ENCODE peak calls at places on chromosomes 2 and 18, in ten cellular contexts. C is transverse colon, A is HCT116, N is PC-9, V is IMR-90, X is mucosa of descending colon, I is fibroblast of lung, L is GM23338, M is heart right ventricle, O is upper lobe of left lung. U is an unnamed sample. For H3K4me1, the result is how much of the 10 kb centered on the place peaks cover.

GRCh38 chr2:145018502-145018901 is 498.6 kb upstream of the ZEB2 start:
- DNase-seq in C (no peak), A (no peak), N (no peak), V (no peak), X (no peak), I (no peak), L (no peak), M (no peak), O (no peak), U (no peak)

GRCh38 chr2:3611136-3611535 is 16.2 kb downstream of the COLEC11 start:
- DNase-seq in C (no peak), A (no peak), N (no peak), V (no peak), X (peak), I (no peak), L (no peak), M (no peak), O (no peak), U (no peak)

GRCh38 chr18:76805221-76805620 is 17.1 kb upstream of the ZNF236 start:
- DNase-seq in C (no peak), A (no peak), N (no peak), V (peak), X (no peak), I (no peak), L (no peak), M (no peak), O (no peak), U (no peak)

GRCh38 chr2:52613064-52613463 is 1154.5 kb upstream of the CHAC2 start:
- DNase-seq in C (no peak), A (no peak), N (no peak), V (no peak), X (no peak), I (peak), L (peak), M (no peak), O (no peak), U (no peak)

GRCh38 chr2:242027676-242028450 is 158.3 kb downstream of the RTP5 start:
- DNase-seq in C (no peak), A (no peak), N (no peak), V (no peak), X (no peak), I (no peak), L (no peak), M (no peak), O (peak), U (no peak)

GRCh38 chr2:184030978-184031377 is 567.4 kb upstream of the ZNF804A start:
- DNase-seq in C (no peak), A (no peak), N (no peak), V (no peak), X (no peak), I (no peak), L (no peak), M (no peak), O (no peak), U (no peak)

GRCh38 chr18:46712406-46712805 is 44.4 kb downstream of the ST8SIA5 start:
- DNase-seq in C (no peak), A (no peak), N (no peak), V (peak), X (no peak), I (peak), L (no peak), M (peak), O (no peak), U (no peak)

GRCh38 chr2:9844036-9844483 is 786 bp downstream of the TAF1B start:
- DNase-seq in C (no peak), A (no peak), N (no peak), V (peak), X (no peak), I (peak), L (peak), M (no peak), O (no peak), U (no peak)

GRCh38 chr2:137192366-137193315 is 427.3 kb downstream of the THSD7B start:
- DNase-seq in C (no peak), A (no peak), N (no peak), V (no peak), X (no peak), I (peak), L (no peak), M (no peak), O (peak), U (no peak)

GRCh38 chr2:60540054-60540453 is 13.4 kb downstream of the BCL11A start:
- DNase-seq in C (no peak), A (no peak), N (no peak), V (no peak), X (no peak), I (no peak), L (no peak), M (no peak), O (no peak), U (no peak)

GRCh38 chr2:86157009-86157556 is 38.2 kb downstream of the IMMT start:
- DNase-seq in C (no peak), A (no peak), N (no peak), V (no peak), X (no peak), I (no peak), L (no peak), M (no peak), O (no peak), U (no peak)

GRCh38 chr2:47043891-47044239 is 111.2 kb downstream of the STPG4 start:
- DNase-seq in C (no peak), A (no peak), N (no peak), V (no peak), X (no peak), I (no peak), L (no peak), M (no peak), O (no peak), U (no peak)

GRCh38 chr2:47040662-47041061 is 114.4 kb downstream of the STPG4 start:
- DNase-seq in C (no peak), A (no peak), N (no peak), V (no peak), X (no peak), I (no peak), L (no peak), M (no peak), O (no peak), U (no peak)

GRCh38 chr2:47041891-47042684 is 113.0 kb downstream of the STPG4 start:
- DNase-seq in C (no peak), A (no peak), N (no peak), V (no peak), X (no peak), I (no peak), L (peak), M (no peak), O (no peak), U (no peak)

GRCh38 chr2:47041065-47041464 is 114.0 kb downstream of the STPG4 start:
- DNase-seq in C (no peak), A (no peak), N (no peak), V (no peak), X (no peak), I (no peak), L (no peak), M (peak), O (no peak), U (no peak)

DNA sequence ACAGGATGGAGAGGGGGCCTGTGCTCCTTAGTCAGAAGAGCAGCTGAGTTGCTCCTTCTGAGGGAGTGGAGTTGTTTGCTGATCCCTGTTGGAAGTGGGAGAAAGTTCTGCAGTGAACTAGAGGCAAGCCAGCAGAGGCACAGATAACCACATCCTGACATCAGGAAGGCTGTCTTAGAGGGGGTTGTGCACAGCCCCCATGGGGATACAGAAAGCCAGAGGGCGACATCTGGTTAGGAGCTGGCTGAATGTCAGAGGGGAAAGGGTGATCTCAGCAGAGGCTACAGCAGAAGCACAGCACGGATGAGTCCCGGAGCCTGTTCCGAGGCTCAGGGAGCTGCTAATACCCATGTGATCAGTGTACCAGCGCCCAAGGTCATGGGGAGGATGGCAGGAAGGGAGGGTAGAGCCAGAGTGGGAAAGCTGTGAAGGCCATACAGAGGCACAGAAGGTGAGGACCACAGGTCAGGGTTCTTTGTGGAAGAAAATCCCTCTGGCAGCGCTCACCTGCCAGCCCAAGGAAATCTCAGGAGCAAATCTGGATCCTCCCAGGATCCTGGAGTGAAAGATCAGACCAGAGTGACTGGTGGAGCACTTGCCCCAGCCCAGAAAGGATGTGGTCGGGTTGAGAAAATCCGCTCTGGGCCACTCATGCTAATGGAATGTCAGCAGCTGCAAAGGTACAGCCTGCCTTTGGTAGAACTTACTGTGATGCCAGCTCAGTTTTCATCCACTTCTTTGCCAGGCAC is 111.8 kb downstream of the STPG4 start:
- DNase-seq in C (peak), A (peak), N (peak), V (peak), X (no peak), I (peak), L (peak), M (peak), O (no peak), U (no peak)
- TF ChIP-seq CTCF in C (no peak), A (no peak), N (peak), V (no peak), X (no peak), I (no peak), L (no peak), M (peak), O (no peak), U (no peak)

GRCh38 chr2:191189112-191189635 is 38.4 kb upstream of the STAT4 start:
- DNase-seq in C (no peak), A (no peak), N (no peak), V (no peak), X (no peak), I (no peak), L (no peak), M (no peak), O (no peak), U (no peak)

GRCh38 chr2:191188550-191189093 is 37.8 kb upstream of the STAT4 start:
- DNase-seq in C (no peak), A (no peak), N (no peak), V (no peak), X (no peak), I (no peak), L (no peak), M (no peak), O (no peak), U (no peak)

GRCh38 chr2:191190439-191190838 is 39.6 kb upstream of the STAT4 start:
- DNase-seq in C (no peak), A (no peak), N (no peak), V (no peak), X (no peak), I (no peak), L (no peak), M (no peak), O (peak), U (no peak)

GRCh38 chr2:191187105-191187829 is 36.5 kb upstream of the STAT4 start:
- DNase-seq in C (no peak), A (no peak), N (no peak), V (no peak), X (no peak), I (no peak), L (no peak), M (no peak), O (no peak), U (no peak)

DNA sequence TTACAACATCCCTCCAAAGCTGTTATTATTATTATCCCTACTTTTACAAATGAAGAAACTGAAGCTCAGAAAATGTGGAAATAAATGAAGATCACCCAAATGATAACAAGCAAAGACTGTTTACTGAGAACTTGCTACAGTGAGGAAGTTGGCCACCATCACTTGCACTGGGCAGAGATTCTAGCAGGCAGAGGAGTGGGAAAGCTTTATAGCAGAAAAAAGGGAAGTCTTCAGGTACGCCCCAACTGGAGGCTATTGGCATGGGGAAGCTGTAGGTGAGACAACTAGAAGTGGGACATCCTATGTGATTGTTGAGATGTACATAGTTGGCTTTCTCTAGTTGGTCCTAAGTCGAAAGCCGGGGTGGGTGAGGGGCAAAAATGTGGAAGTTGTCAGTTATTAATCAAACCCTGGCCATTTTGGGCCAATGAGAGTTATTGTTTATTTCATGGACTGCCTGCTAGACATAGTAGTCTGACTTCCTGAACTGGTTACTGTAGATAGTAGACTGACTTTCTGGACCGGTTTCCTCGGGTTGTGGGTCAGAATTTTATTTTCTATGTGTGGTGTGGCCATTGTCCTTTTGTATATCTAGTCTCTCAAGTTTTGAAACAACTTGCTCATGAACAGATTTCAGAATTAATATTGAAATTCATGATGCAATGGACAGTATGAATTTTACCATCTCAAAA is 40.2 kb upstream of the STAT4 start:
- DNase-seq in C (no peak), A (no peak), N (no peak), V (no peak), X (no peak), I (no peak), L (no peak), M (no peak), O (no peak), U (no peak)
- H3K4me1 ChIP-seq in C (under half), A (under half), N (under half), V (under half), X (under half), I (under half), L (under half), M (under half), O (under half), U (under half)

GRCh38 chr2:166764216-166764615 is 124.1 kb upstream of the XIRP2 start:
- DNase-seq in C (no peak), A (no peak), N (no peak), V (no peak), X (no peak), I (no peak), L (peak), M (no peak), O (no peak), U (no peak)
- H3K4me3 ChIP-seq in C (no peak), A (no peak), N (no peak), V (no peak), X (no peak), I (no peak), L (no peak), M (no peak), O (no peak), U (no peak)

DNA sequence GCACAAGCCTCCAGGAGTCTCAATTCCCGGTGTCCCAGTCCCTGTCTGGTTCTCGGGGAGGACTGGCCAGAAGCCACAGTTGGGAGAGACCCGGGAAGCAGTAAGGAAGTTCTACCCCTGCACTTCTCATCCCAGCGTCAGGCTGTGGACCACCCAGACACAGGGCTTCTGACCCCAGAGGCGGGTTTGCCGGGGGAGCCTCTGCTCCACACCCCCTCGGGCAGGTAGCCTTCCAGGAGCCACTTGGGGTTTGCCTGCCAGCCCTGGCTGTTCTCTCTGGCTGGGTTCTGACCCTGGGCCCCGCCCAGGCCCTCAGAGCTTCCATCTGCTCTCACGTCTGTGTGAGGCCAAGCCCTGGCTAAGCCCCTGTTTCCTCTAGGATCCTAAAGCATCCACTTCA is 94.4 kb upstream of the GPC1 start:
- DNase-seq in C (no peak), A (no peak), N (no peak), V (no peak), X (peak), I (no peak), L (no peak), M (no peak), O (no peak), U (no peak)
- TF ChIP-seq CTCF in C (no peak), A (no peak), N (no peak), V (no peak), X (no peak), I (no peak), L (no peak), M (no peak), O (no peak), U (no peak)

GRCh38 chr18:57791192-57791591 is 11.9 kb downstream of the ATP8B1 start:
- DNase-seq in C (no peak), A (no peak), N (no peak), V (no peak), X (no peak), I (no peak), L (no peak), M (no peak), O (peak), U (no peak)

GRCh38 chr18:57787068-57787682 is 15.9 kb downstream of the ATP8B1 start:
- DNase-seq in C (peak), A (no peak), N (no peak), V (no peak), X (no peak), I (no peak), L (no peak), M (no peak), O (no peak), U (no peak)

GRCh38 chr18:57789759-57790158 is 13.4 kb downstream of the ATP8B1 start:
- DNase-seq in C (no peak), A (no peak), N (no peak), V (no peak), X (no peak), I (peak), L (no peak), M (no peak), O (no peak), U (no peak)

GRCh38 chr18:57790316-57790715 is 12.8 kb downstream of the ATP8B1 start:
- DNase-seq in C (no peak), A (no peak), N (no peak), V (no peak), X (no peak), I (no peak), L (no peak), M (no peak), O (peak), U (no peak)

DNA sequence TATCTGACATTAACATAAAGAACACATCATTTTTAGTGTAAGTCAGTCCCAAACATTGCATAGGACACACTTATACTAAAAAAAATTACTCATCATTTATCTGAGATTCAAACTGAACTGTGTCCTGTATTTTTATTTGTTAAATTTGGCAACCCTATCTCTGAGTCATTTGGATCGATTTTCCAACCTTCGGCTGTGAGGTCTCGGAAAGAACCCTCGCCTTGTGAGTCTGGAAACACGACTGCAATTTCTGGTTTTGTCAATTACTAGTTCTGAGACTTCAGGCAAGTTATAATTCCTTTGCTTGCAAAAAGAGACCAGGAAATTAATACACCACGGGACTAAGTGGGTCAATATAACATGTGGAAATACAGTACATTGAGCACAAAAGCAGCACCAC is 14.0 kb downstream of the ATP8B1 start:
- DNase-seq in C (no peak), A (peak), N (no peak), V (peak), X (no peak), I (peak), L (no peak), M (no peak), O (no peak), U (no peak)
- H3K4me1 ChIP-seq in C (under half), A (half or more), N (half or more), V (under half), X (under half), I (under half), L (under half), M (under half), O (under half), U (half or more)

DNA sequence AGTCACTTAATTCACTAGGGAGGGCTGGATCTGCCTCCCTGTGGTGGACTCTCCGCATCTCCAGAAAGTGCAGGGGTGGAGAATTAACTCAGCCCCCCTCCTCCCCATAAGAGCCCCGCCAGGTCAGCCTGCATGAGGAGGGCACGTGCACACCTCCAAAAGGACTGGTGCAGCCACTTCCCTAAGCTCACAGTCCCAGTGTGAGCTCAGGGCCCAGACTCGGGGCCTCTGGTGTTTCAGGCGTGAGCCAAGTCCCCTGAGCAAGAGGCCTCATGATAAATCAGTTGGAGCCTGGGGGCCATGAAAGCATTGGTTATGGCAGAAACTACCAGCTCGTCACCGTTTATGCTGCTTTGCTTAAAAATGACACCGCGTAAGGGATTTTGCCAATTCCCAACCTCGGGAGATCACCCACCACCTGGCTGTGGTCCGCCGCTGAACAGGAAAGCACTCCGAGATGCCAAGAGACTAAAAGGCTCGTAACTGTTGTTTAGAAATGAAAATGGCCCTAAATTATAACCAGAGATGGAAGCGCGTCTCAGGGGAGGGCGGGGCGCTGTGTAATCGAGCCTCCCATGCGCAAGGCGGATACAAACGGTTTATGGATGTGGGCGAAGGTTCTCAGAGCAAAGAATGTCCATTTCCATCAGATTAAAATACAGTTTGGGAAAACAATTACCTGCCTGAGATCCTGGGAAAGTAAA is 141.6 kb downstream of the BCL2 start:
- DNase-seq in C (peak), A (no peak), N (no peak), V (no peak), X (peak), I (no peak), L (no peak), M (no peak), O (no peak), U (no peak)
- H3K4me3 ChIP-seq in C (no peak), A (no peak), N (no peak), V (no peak), X (no peak), I (no peak), L (no peak), M (peak), O (no peak), U (no peak)

DNA sequence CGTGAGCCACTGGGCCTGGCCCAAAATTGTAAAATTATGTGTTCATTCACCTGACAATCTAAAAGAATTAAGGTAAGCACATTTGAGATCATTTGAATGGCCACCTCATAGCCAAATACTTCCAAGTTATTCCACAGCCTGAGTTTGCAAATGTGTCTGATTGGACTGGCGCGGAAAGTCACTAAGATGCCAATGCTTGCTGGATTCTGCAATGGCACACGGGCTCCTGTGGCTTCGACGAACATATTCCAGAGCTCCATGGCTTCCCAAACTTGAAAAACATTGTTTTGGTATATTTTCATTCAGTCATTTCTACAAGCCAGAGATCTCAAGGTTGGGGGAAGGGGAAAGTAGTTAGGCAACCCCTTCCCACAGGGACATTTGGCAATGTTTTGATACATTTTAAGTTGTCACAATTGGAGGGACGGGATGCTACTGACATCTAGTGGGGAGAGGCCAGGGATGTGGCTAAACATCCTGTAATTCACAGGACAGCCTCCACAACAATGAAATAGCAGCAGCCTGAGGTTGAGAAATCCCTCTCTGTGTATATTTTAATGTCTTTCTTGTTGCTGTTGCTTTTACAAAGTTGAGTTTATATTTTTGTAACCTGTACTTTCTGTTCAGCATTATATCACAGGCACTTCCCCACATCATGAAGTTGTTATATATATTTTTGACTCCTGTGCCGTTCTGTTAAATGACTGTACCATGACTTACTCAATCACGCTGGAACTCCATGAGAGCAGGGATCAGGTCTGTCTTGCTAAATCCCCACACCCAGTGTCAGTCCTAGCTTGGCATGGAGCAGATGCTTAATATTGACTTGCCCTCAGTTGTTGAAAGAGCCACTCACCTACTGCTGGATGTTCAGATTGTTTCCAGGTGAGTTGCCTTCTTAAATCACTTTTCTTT is 56.9 kb downstream of the COL4A4 start:
- DNase-seq in C (peak), A (peak), N (peak), V (peak), X (no peak), I (peak), L (peak), M (no peak), O (no peak), U (no peak)
- TF ChIP-seq CTCF in C (peak), A (peak), N (peak), V (peak), X (peak), I (peak), L (peak), M (peak), O (peak), U (peak)

U was measured in lower lobe of right lung.